ENCODE peak calls at places on chromosomes 4 and X, in seven cellular contexts. One of them, this sample, is unnamed.

GRCh38 chr4:109915385-109916002 is 2.8 kb downstream of the EGF start:
- DNase-seq in GM10248: no peak
- DNase-seq in GM13976: no peak
- DNase-seq in sigmoid colon: no peak
- DNase-seq in D721Med: no peak
- DNase-seq in fibroblast of pulmonary artery: no peak
- DNase-seq in HFFc6: no peak
- DNase-seq in this sample: no peak

GRCh38 chr4:62431513-62431912 is 1231.4 kb downstream of the ADGRL3 start:
- DNase-seq in D721Med: no peak
- DNase-seq in HFFc6: no peak
- DNase-seq in GM10248: no peak
- DNase-seq in GM13976: no peak
- DNase-seq in sigmoid colon: no peak
- DNase-seq in fibroblast of pulmonary artery: no peak
- DNase-seq in this sample: no peak

GRCh38 chr4:168622600-168622999 is 125.7 kb downstream of the PALLD start:
- DNase-seq in sigmoid colon: no peak
- DNase-seq in D721Med: no peak
- DNase-seq in HFFc6: no peak
- DNase-seq in fibroblast of pulmonary artery: no peak
- DNase-seq in GM13976: no peak
- DNase-seq in GM10248: no peak
- DNase-seq in this sample: no peak

GRCh38 chrX:10015711-10016515 is 48.8 kb downstream of the CLDN34 start:
- DNase-seq in D721Med: no peak
- DNase-seq in GM10248: peak; percentile 22
- DNase-seq in HFFc6: no peak
- DNase-seq in GM13976: peak; percentile 39
- DNase-seq in sigmoid colon: peak; percentile 75
- DNase-seq in fibroblast of pulmonary artery: peak; percentile 57
- DNase-seq in this sample: no peak

GRCh38 chrX:66049056-66049455 is 9.2 kb upstream of the VSIG4 start:
- DNase-seq in D721Med: no peak
- DNase-seq in HFFc6: no peak
- DNase-seq in sigmoid colon: no peak
- DNase-seq in GM13976: no peak
- DNase-seq in fibroblast of pulmonary artery: no peak
- DNase-seq in GM10248: no peak
- DNase-seq in this sample: no peak

GRCh38 chr4:100189820-100190642 is at the start of gene DDIT4L:
- DNase-seq in GM13976: peak; percentile 40
- DNase-seq in D721Med: no peak
- DNase-seq in fibroblast of pulmonary artery: peak; percentile 46
- DNase-seq in sigmoid colon: peak; percentile 73
- DNase-seq in HFFc6: peak; percentile 25
- DNase-seq in GM10248: peak; percentile 20
- DNase-seq in this sample: no peak

GRCh38 chr4:55312491-55313101 is 33.4 kb upstream of the SRD5A3 start:
- DNase-seq in sigmoid colon: peak; percentile 77
- DNase-seq in GM13976: no peak
- DNase-seq in GM10248: no peak
- DNase-seq in fibroblast of pulmonary artery: peak; percentile 81
- DNase-seq in D721Med: no peak
- DNase-seq in HFFc6: peak; percentile 40
- DNase-seq in this sample: no peak

GRCh38 chrX:19625612-19626011 is 110.3 kb upstream of the MAP3K15 start:
- DNase-seq in GM13976: no peak
- DNase-seq in D721Med: no peak
- DNase-seq in sigmoid colon: no peak
- DNase-seq in fibroblast of pulmonary artery: no peak
- DNase-seq in GM10248: no peak
- DNase-seq in HFFc6: no peak
- DNase-seq in this sample: no peak

GRCh38 chr4:170700064-170700463 is 610.3 kb upstream of the AADAT start:
- DNase-seq in GM13976: no peak
- DNase-seq in HFFc6: no peak
- DNase-seq in fibroblast of pulmonary artery: no peak
- DNase-seq in sigmoid colon: no peak
- DNase-seq in GM10248: no peak
- DNase-seq in D721Med: no peak
- DNase-seq in this sample: no peak

GRCh38 chrX:49040376-49040955 is 2.7 kb downstream of the TFE3 start:
- DNase-seq in sigmoid colon: no peak
- DNase-seq in D721Med: no peak
- DNase-seq in HFFc6: peak; percentile 27
- DNase-seq in GM13976: no peak
- DNase-seq in GM10248: no peak
- DNase-seq in fibroblast of pulmonary artery: peak; percentile 26
- DNase-seq in this sample: no peak

GRCh38 chr4:58553679-58554078 is 1443.5 kb upstream of the IGFBP7 start:
- DNase-seq in fibroblast of pulmonary artery: no peak
- DNase-seq in GM10248: no peak
- DNase-seq in HFFc6: no peak
- DNase-seq in GM13976: no peak
- DNase-seq in D721Med: no peak
- DNase-seq in sigmoid colon: no peak
- DNase-seq in this sample: no peak

GRCh38 chr4:53477038-53477565 is 99.7 kb downstream of the FIP1L1 start:
- DNase-seq in sigmoid colon: no peak
- DNase-seq in GM10248: no peak
- DNase-seq in D721Med: no peak
- DNase-seq in HFFc6: no peak
- DNase-seq in GM13976: no peak
- DNase-seq in fibroblast of pulmonary artery: no peak
- DNase-seq in this sample: no peak

GRCh38 chr4:25452081-25452480 is 75.0 kb downstream of the ANAPC4 start:
- DNase-seq in GM10248: no peak
- DNase-seq in fibroblast of pulmonary artery: no peak
- DNase-seq in GM13976: no peak
- DNase-seq in HFFc6: no peak
- DNase-seq in sigmoid colon: no peak
- DNase-seq in D721Med: no peak
- DNase-seq in this sample: no peak

GRCh38 chrX:3518870-3519269 is 172.4 kb upstream of the MXRA5 start:
- DNase-seq in GM13976: no peak
- DNase-seq in GM10248: no peak
- DNase-seq in sigmoid colon: peak; percentile 66
- DNase-seq in D721Med: no peak
- DNase-seq in HFFc6: peak; percentile 11
- DNase-seq in fibroblast of pulmonary artery: peak; percentile 79
- DNase-seq in this sample: no peak

GRCh38 chr4:14879643-14880042 is 122.6 kb upstream of the CPEB2 start:
- DNase-seq in sigmoid colon: no peak
- DNase-seq in GM13976: no peak
- DNase-seq in GM10248: no peak
- DNase-seq in HFFc6: no peak
- DNase-seq in D721Med: no peak
- DNase-seq in fibroblast of pulmonary artery: no peak
- DNase-seq in this sample: no peak

GRCh38 chr4:147901886-147902285 is 170.0 kb downstream of the ARHGAP10 start:
- DNase-seq in GM10248: no peak
- DNase-seq in HFFc6: no peak
- DNase-seq in D721Med: no peak
- DNase-seq in fibroblast of pulmonary artery: peak; percentile 24
- DNase-seq in GM13976: no peak
- DNase-seq in sigmoid colon: no peak
- DNase-seq in this sample: no peak

GRCh38 chrX:72131317-72132294 is at the start of gene RTL5:
- DNase-seq in HFFc6: peak; percentile 85
- DNase-seq in GM10248: peak; percentile 59
- DNase-seq in D721Med: peak; percentile 77
- DNase-seq in sigmoid colon: peak; percentile 97
- DNase-seq in GM13976: peak; percentile 62
- DNase-seq in fibroblast of pulmonary artery: peak; percentile 91
- DNase-seq in this sample: no peak

GRCh38 chrX:72048515-72049455 is 82.9 kb downstream of the RTL5 start:
- DNase-seq in GM10248: no peak
- DNase-seq in fibroblast of pulmonary artery: no peak
- DNase-seq in D721Med: no peak
- DNase-seq in GM13976: peak; percentile 21
- DNase-seq in sigmoid colon: peak; percentile 7
- DNase-seq in HFFc6: no peak
- DNase-seq in this sample: peak; percentile 56

GRCh38 chr4:3792813-3793212 is 26.6 kb downstream of the ADRA2C start:
- DNase-seq in GM10248: no peak
- DNase-seq in fibroblast of pulmonary artery: no peak
- DNase-seq in GM13976: no peak
- DNase-seq in sigmoid colon: no peak
- DNase-seq in HFFc6: no peak
- DNase-seq in D721Med: peak; percentile 91
- DNase-seq in this sample: peak; percentile 34
- TF ChIP-seq CTCF in GM10248: no peak
- TF ChIP-seq CTCF in fibroblast of pulmonary artery: no peak
- TF ChIP-seq CTCF in GM13976: no peak
- TF ChIP-seq CTCF in sigmoid colon: no peak
- TF ChIP-seq CTCF in HFFc6: peak; percentile 65
- TF ChIP-seq CTCF in D721Med: peak; percentile 60
- TF ChIP-seq CTCF in this sample: peak; percentile 24

GRCh38 chr4:139795476-139795875 is 129.9 kb downstream of the MGST2 start:
- DNase-seq in D721Med: no peak
- DNase-seq in fibroblast of pulmonary artery: no peak
- DNase-seq in GM10248: no peak
- DNase-seq in HFFc6: no peak
- DNase-seq in sigmoid colon: no peak
- DNase-seq in GM13976: no peak
- DNase-seq in this sample: no peak

GRCh38 chr4:139795915-139796314 is 130.3 kb downstream of the MGST2 start:
- DNase-seq in GM10248: no peak
- DNase-seq in fibroblast of pulmonary artery: no peak
- DNase-seq in D721Med: no peak
- DNase-seq in sigmoid colon: no peak
- DNase-seq in GM13976: no peak
- DNase-seq in HFFc6: peak; percentile 2
- DNase-seq in this sample: no peak

GRCh38 chr4:139798456-139798855 is 132.8 kb downstream of the MGST2 start:
- DNase-seq in sigmoid colon: no peak
- DNase-seq in GM10248: no peak
- DNase-seq in HFFc6: no peak
- DNase-seq in D721Med: no peak
- DNase-seq in fibroblast of pulmonary artery: no peak
- DNase-seq in GM13976: no peak
- DNase-seq in this sample: no peak

GRCh38 chr4:139797287-139797686 is 131.7 kb downstream of the MGST2 start:
- DNase-seq in HFFc6: no peak
- DNase-seq in GM13976: no peak
- DNase-seq in fibroblast of pulmonary artery: no peak
- DNase-seq in GM10248: no peak
- DNase-seq in D721Med: no peak
- DNase-seq in sigmoid colon: no peak
- DNase-seq in this sample: no peak

DNA sequence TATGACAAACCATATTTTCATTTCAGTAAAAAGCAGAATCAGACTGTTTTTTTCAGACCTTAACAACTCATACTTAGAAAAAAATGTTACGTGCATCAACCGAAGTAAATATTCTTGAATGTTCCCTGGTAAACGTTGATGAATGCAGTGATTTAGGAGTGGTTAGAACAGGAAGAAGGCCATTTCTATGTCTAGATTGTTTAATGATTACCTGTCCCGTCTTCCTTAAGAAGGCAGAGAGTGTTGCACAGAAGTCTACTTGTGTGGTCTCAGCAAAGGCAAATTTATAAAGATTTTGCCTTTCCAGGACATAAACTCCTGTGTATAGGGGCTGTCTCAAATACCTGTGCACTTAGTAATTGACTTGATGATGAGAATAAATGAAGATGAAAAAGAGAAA is 134.5 kb downstream of the MGST2 start:
- DNase-seq in fibroblast of pulmonary artery: no peak
- DNase-seq in sigmoid colon: no peak
- DNase-seq in HFFc6: no peak
- DNase-seq in D721Med: no peak
- DNase-seq in GM10248: no peak
- DNase-seq in GM13976: no peak
- DNase-seq in this sample: no peak
- TF ChIP-seq CTCF in fibroblast of pulmonary artery: no peak
- TF ChIP-seq CTCF in sigmoid colon: no peak
- TF ChIP-seq CTCF in HFFc6: no peak
- TF ChIP-seq CTCF in D721Med: no peak
- TF ChIP-seq CTCF in GM10248: no peak
- TF ChIP-seq CTCF in GM13976: no peak
- TF ChIP-seq CTCF in this sample: no peak

GRCh38 chrX:110786486-110786885 is 9.1 kb downstream of the CHRDL1 start:
- DNase-seq in fibroblast of pulmonary artery: no peak
- DNase-seq in sigmoid colon: no peak
- DNase-seq in D721Med: no peak
- DNase-seq in GM10248: no peak
- DNase-seq in HFFc6: peak; percentile 76
- DNase-seq in GM13976: no peak
- DNase-seq in this sample: no peak
- TF ChIP-seq CTCF in fibroblast of pulmonary artery: no peak
- TF ChIP-seq CTCF in sigmoid colon: no peak
- TF ChIP-seq CTCF in D721Med: no peak
- TF ChIP-seq CTCF in GM10248: no peak
- TF ChIP-seq CTCF in HFFc6: no peak
- TF ChIP-seq CTCF in GM13976: no peak
- TF ChIP-seq CTCF in this sample: no peak

GRCh38 chrX:128816919-128817318 is 706.4 kb downstream of the SMARCA1 start:
- DNase-seq in sigmoid colon: no peak
- DNase-seq in D721Med: no peak
- DNase-seq in GM10248: no peak
- DNase-seq in HFFc6: no peak
- DNase-seq in GM13976: no peak
- DNase-seq in fibroblast of pulmonary artery: no peak
- DNase-seq in this sample: no peak
- TF ChIP-seq CTCF in sigmoid colon: no peak
- TF ChIP-seq CTCF in D721Med: peak; percentile 39
- TF ChIP-seq CTCF in GM10248: no peak
- TF ChIP-seq CTCF in HFFc6: peak; percentile 13
- TF ChIP-seq CTCF in GM13976: peak; percentile 17
- TF ChIP-seq CTCF in fibroblast of pulmonary artery: no peak
- TF ChIP-seq CTCF in this sample: peak; percentile 65

GRCh38 chr4:71198958-71199357 is 139.9 kb upstream of the SLC4A4 start:
- DNase-seq in GM13976: no peak
- DNase-seq in HFFc6: no peak
- DNase-seq in D721Med: no peak
- DNase-seq in fibroblast of pulmonary artery: no peak
- DNase-seq in GM10248: no peak
- DNase-seq in sigmoid colon: no peak
- DNase-seq in this sample: no peak
- TF ChIP-seq CTCF in GM13976: no peak
- TF ChIP-seq CTCF in HFFc6: no peak
- TF ChIP-seq CTCF in D721Med: no peak
- TF ChIP-seq CTCF in fibroblast of pulmonary artery: no peak
- TF ChIP-seq CTCF in GM10248: no peak
- TF ChIP-seq CTCF in sigmoid colon: no peak
- TF ChIP-seq CTCF in this sample: no peak